ENCODE peak calls at places on chromosome 7, in five cellular contexts. L is Panc1, A is testis, S is PC-9, B is fibroblast of lung. K is an unnamed sample.

GRCh38 chr7:1555813-1556540 is at the start of gene TMEM184A:
- DNase-seq in L (no peak), B (no peak), S (peak; percentile 100), A (peak; percentile 61), K (no peak)

GRCh38 chr7:82566752-82567151 is 123.2 kb upstream of the CACNA2D1 start:
- DNase-seq in A (no peak), L (no peak), S (no peak), B (no peak), K (no peak)

GRCh38 chr7:128161466-128162125 is 79.5 kb upstream of the LEP start:
- DNase-seq in S (no peak), A (no peak), B (peak; percentile 64), L (no peak), K (no peak)

GRCh38 chr7:102028206-102028826 is 210.9 kb downstream of the CUX1 start:
- DNase-seq in L (no peak), S (no peak), A (no peak), B (no peak), K (no peak)

GRCh38 chr7:1668932-1669485 is 1.1 kb upstream of the ELFN1 start:
- DNase-seq in S (no peak), L (no peak), A (no peak), B (peak; percentile 60), K (no peak)

GRCh38 chr7:117759950-117760640 is 113.1 kb downstream of the CTTNBP2 start:
- DNase-seq in L (no peak), B (peak; percentile 97), S (no peak), A (no peak), K (no peak)

GRCh38 chr7:124843336-124843735 is 77.7 kb upstream of the GPR37 start:
- DNase-seq in A (no peak), B (no peak), L (no peak), S (no peak), K (no peak)

GRCh38 chr7:132424821-132425739 is 151.2 kb downstream of the PLXNA4 start:
- DNase-seq in S (no peak), L (no peak), B (no peak), A (no peak), K (no peak)

GRCh38 chr7:93949468-93949867 is 27.9 kb downstream of the GNG11 start:
- DNase-seq in L (no peak), A (no peak), S (no peak), B (peak; percentile 91), K (no peak)

GRCh38 chr7:100570954-100571828 is 2.5 kb downstream of the SAP25 start:
- DNase-seq in L (no peak), A (no peak), S (no peak), B (peak; percentile 40), K (no peak)

GRCh38 chr7:50142421-50143113 is 49.5 kb upstream of the ZPBP start:
- DNase-seq in B (peak; percentile 18), A (no peak), L (no peak), S (no peak), K (no peak)

GRCh38 chr7:75945297-75946168 is 30.6 kb downstream of the POR start:
- DNase-seq in A (no peak), S (peak; percentile 50), L (no peak), B (peak; percentile 29), K (no peak)

GRCh38 chr7:119175916-119176627 is 951.6 kb downstream of the ANKRD7 start:
- DNase-seq in L (peak; percentile 41), B (peak; percentile 54), A (peak; percentile 80), S (peak; percentile 38), K (peak; percentile 81)

GRCh38 chr7:83514977-83515376 is 134.0 kb downstream of the SEMA3E start:
- DNase-seq in S (no peak), A (no peak), B (no peak), L (no peak), K (no peak)

GRCh38 chr7:139058963-139059362 is 23.1 kb upstream of the ZC3HAV1L start:
- DNase-seq in B (peak; percentile 42), S (no peak), L (no peak), A (no peak), K (no peak)

GRCh38 chr7:87213252-87213651 is 6.3 kb downstream of the TMEM243 start:
- DNase-seq in S (no peak), L (no peak), B (no peak), A (no peak), K (no peak)

GRCh38 chr7:87206361-87206760 is 13.2 kb downstream of the TMEM243 start:
- DNase-seq in B (peak; percentile 55), A (no peak), L (no peak), S (no peak), K (no peak)

GRCh38 chr7:87210506-87210905 is 9.0 kb downstream of the TMEM243 start:
- DNase-seq in L (no peak), A (no peak), B (no peak), S (no peak), K (no peak)

GRCh38 chr7:87212478-87212877 is 7.1 kb downstream of the TMEM243 start:
- DNase-seq in L (no peak), A (no peak), S (no peak), B (no peak), K (no peak)

GRCh38 chr7:87209295-87209924 is 10.1 kb downstream of the TMEM243 start:
- DNase-seq in S (no peak), A (no peak), B (no peak), L (no peak), K (no peak)
- H3K4me1 ChIP-seq in S (no peaks in the 10 kb centered on the region), A (peaks cover 5% of the 10 kb centered on the region), B (peaks cover 2% of the 10 kb centered on the region), L (no peaks in the 10 kb centered on the region), K (no peaks in the 10 kb centered on the region)

DNA sequence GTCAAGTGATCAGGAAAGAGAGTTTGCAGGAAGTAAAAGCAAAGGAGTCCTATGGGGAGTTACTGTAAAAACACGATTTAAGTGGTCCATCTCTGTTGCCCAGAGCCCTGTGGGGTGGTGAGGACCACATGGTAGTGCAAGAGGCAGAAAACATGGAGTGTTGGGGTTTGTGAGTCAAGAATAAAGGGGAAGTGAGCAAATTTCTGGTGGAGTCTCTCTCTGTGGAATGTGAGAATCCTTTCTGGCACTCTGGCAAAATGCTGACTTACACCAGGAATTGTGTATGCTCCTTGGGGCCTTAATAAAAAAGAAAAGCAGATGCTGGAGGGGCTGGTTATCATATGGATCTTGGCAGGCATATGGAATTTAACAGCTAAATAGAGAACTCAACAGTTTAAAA is 486.0 kb downstream of the TNS3 start:
- DNase-seq in B (no peak), A (no peak), S (no peak), L (no peak), K (no peak)
- H3K4me1 ChIP-seq in B (peaks cover 4% of the 10 kb centered on the region), A (no peaks in the 10 kb centered on the region), S (no peaks in the 10 kb centered on the region), L (no peaks in the 10 kb centered on the region), K (no peaks in the 10 kb centered on the region)

DNA sequence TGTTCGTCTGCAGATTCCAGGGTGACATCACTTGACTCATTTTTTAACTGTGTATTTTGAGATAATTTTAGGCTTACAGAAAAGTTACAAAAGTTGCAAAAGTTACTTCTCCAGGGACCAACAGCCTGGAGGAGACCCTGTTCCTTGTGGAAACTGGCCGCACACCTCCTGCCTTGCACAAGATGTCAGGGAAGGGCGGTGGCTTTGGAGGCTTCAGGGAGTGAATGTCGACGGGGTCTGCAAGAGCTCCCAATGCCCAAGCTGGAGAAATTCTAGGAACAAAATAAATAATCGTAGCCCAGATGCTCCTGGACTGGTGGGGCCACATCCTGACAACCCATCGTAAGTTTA is 62.2 kb upstream of the FAM20C start:
- DNase-seq in S (no peak), B (no peak), L (no peak), A (no peak), K (no peak)
- H3K4me1 ChIP-seq in S (no peaks in the 10 kb centered on the region), B (peaks cover 9% of the 10 kb centered on the region), L (no peaks in the 10 kb centered on the region), A (peaks cover 51% of the 10 kb centered on the region), K (no peaks in the 10 kb centered on the region)

GRCh38 chr7:151085329-151085690 is 965 bp upstream of the AGAP3 start:
- DNase-seq in A (no peak), L (no peak), S (no peak), B (no peak), K (no peak)
- H3K4me1 ChIP-seq in A (peaks cover 49% of the 10 kb centered on the region), L (peaks cover 40% of the 10 kb centered on the region), S (peaks cover 47% of the 10 kb centered on the region), B (peaks cover 34% of the 10 kb centered on the region), K (peaks cover 38% of the 10 kb centered on the region)

DNA sequence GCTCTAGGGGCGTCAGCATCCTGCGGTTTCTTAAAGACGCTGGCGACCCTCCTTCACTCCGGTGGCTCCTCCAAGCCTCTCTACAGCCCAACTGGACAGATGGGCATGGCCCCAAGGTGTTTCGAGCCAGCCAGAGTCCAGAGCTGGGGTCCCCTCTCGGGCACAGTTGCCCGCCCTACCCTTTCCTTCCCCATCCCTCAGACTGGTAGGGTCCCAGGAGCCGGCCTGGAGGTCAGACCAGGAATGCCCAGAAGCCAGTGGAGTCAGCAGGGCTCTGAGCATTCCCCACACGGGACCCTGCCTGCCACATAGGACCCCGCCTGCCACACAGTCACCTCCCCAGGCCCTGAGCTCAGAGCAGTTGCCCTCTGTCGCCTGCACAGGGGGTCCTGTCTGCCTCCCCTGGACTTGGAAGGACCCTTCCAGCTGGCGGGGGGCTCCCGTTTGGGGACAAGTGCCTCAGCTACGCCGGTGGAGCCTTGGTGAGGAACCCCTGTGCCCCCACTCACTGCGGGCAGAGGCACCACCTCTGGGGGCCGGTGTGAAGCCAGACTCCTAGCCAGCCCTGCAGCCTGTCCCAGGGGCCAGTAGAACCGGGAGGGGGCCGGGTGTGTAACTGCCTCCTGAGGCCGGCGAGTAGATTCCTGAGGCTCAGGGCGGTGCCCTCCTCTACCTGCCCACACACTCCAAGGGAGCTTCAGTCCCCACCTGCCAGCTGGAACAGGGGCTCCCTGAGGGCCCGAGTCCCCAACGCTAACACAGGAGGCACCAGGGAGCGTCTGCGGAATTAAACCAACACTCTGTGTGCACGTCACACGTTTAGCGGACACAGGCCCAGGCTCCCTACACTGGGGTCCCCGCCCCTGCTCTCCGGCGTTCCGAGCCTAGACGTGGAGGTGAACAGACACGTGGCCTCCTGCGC is 19.4 kb upstream of the PDGFA start:
- DNase-seq in S (peak; percentile 92), A (no peak), L (no peak), B (peak; percentile 45), K (no peak)
- H3K4me1 ChIP-seq in S (peaks cover 62% of the 10 kb centered on the region), A (peaks cover 8% of the 10 kb centered on the region), L (peaks cover 39% of the 10 kb centered on the region), B (peaks cover 26% of the 10 kb centered on the region), K (peaks cover 28% of the 10 kb centered on the region)

DNA sequence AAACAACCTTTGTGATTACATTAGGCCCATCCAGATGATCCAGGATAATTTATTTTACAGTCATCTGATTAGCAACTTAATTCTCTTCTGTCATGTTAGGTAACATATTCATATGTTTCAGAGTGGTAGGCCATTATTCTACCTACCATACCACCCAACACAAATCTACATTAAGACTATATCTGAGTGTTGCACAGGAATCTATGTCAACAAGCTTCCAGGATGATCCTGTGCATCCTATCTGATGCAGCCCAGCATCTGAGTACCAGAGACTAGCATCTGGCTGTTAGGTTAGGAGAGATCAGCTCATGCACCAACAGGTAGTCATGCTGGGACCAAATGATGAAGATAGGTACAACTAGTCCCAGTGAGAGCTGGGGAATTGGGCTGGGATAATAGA is 1.3 kb upstream of the DDX56 start:
- DNase-seq in B (no peak), L (no peak), A (no peak), S (no peak), K (no peak)
- H3K4me1 ChIP-seq in B (peaks cover 8% of the 10 kb centered on the region), L (peaks cover 17% of the 10 kb centered on the region), A (peaks cover 17% of the 10 kb centered on the region), S (peaks cover 28% of the 10 kb centered on the region), K (no peaks in the 10 kb centered on the region)

GRCh38 chr7:98968621-98969020 is 90.3 kb downstream of the TRRAP start:
- DNase-seq in L (no peak), A (no peak), S (no peak), B (no peak), K (no peak)
- H3K4me1 ChIP-seq in L (no peaks in the 10 kb centered on the region), A (no peaks in the 10 kb centered on the region), S (no peaks in the 10 kb centered on the region), B (no peaks in the 10 kb centered on the region), K (no peaks in the 10 kb centered on the region)

K was measured in SJCRH30.